ENCODE peak calls at places on chromosomes 2 and 18, in ten cellular contexts. A, N, I, C, T, H, E, D, P and K are unnamed samples.

GRCh38 chr18:62118324-62118723 is 68.5 kb downstream of the PIGN start:
- DNase-seq in I (no peak), C (no peak), E (no peak), A (no peak), P (no peak), N (no peak), T (no peak), H (no peak), D (no peak), K (no peak)

GRCh38 chr2:231530099-231531085 is at the start of gene NMUR1:
- DNase-seq in T (peak), N (peak), I (no peak), P (peak), H (no peak), A (peak), E (peak), D (no peak), C (peak), K (peak)

GRCh38 chr2:221844966-221845365 is 272.9 kb upstream of the EPHA4 start:
- DNase-seq in T (no peak), I (no peak), C (no peak), D (no peak), H (no peak), N (no peak), E (no peak), A (no peak), P (no peak), K (no peak)

GRCh38 chr2:48328972-48329723 is 200.8 kb upstream of the STON1 start:
- DNase-seq in N (no peak), I (no peak), D (no peak), A (no peak), E (no peak), H (no peak), T (no peak), P (no peak), C (no peak), K (no peak)

GRCh38 chr2:30269771-30270145 is 38.4 kb downstream of the LBH start:
- DNase-seq in H (peak), C (no peak), T (no peak), N (no peak), I (no peak), P (no peak), A (no peak), E (no peak), D (no peak), K (no peak)

GRCh38 chr18:79549638-79550000 is 130.0 kb upstream of the CTDP1 start:
- DNase-seq in N (no peak), E (no peak), D (no peak), P (no peak), C (no peak), H (no peak), I (no peak), A (no peak), T (no peak), K (no peak)

GRCh38 chr18:63120541-63121059 is 199.0 kb downstream of the BCL2 start:
- DNase-seq in C (no peak), D (no peak), I (no peak), A (no peak), T (no peak), E (no peak), H (no peak), N (no peak), P (no peak), K (no peak)

GRCh38 chr2:237700583-237701032 is 73.2 kb downstream of the LRRFIP1 start:
- DNase-seq in D (no peak), A (peak), T (peak), N (no peak), C (no peak), I (peak), H (peak), P (peak), E (no peak), K (no peak)

GRCh38 chr2:234251326-234252271 is 201.1 kb downstream of the SPP2 start:
- DNase-seq in P (no peak), C (no peak), D (no peak), H (no peak), I (no peak), T (no peak), E (no peak), A (no peak), N (no peak), K (no peak)

GRCh38 chr18:46542545-46542944 is 114.5 kb downstream of the LOXHD1 start:
- DNase-seq in P (no peak), D (no peak), H (no peak), T (no peak), A (no peak), N (no peak), C (no peak), E (no peak), I (no peak), K (no peak)

GRCh38 chr2:163625632-163626031 is 110.2 kb downstream of the FIGN start:
- DNase-seq in P (no peak), I (no peak), H (no peak), E (no peak), C (no peak), N (no peak), A (no peak), T (no peak), D (no peak), K (no peak)

GRCh38 chr2:16368328-16368727 is 297.3 kb downstream of the CYRIA start:
- DNase-seq in C (no peak), N (no peak), H (no peak), I (no peak), E (no peak), A (no peak), T (no peak), P (no peak), D (no peak), K (no peak)

GRCh38 chr2:101006065-101006715 is 4.1 kb downstream of the RPL31 start:
- DNase-seq in D (no peak), P (no peak), T (no peak), H (no peak), A (no peak), C (no peak), I (no peak), N (no peak), E (no peak), K (no peak)

GRCh38 chr2:19357383-19358241 is 811 bp downstream of the OSR1 start:
- DNase-seq in I (peak), C (peak), E (no peak), H (no peak), D (no peak), N (no peak), T (no peak), P (no peak), A (no peak), K (no peak)

GRCh38 chr2:109284816-109285215 is 155.8 kb downstream of the SH3RF3 start:
- DNase-seq in D (no peak), H (no peak), C (no peak), T (no peak), E (no peak), P (no peak), A (no peak), N (no peak), I (no peak), K (no peak)

GRCh38 chr18:2448565-2449151 is 122.6 kb downstream of the METTL4 start:
- DNase-seq in P (no peak), C (no peak), D (no peak), E (no peak), T (no peak), N (no peak), H (no peak), A (no peak), I (no peak), K (no peak)

GRCh38 chr2:36615214-36615613 is 17.2 kb upstream of the FEZ2 start:
- DNase-seq in C (no peak), E (no peak), I (no peak), H (no peak), P (no peak), T (no peak), D (no peak), N (no peak), A (no peak), K (no peak)

GRCh38 chr18:59874166-59874565 is 25.6 kb upstream of the PMAIP1 start:
- DNase-seq in T (no peak), H (no peak), I (no peak), N (no peak), C (no peak), D (no peak), A (no peak), E (no peak), P (no peak), K (no peak)

GRCh38 chr2:201419057-201419635 is 32.1 kb downstream of the TRAK2 start:
- DNase-seq in P (no peak), C (no peak), H (no peak), E (no peak), T (no peak), N (no peak), I (no peak), D (no peak), A (no peak), K (no peak)

GRCh38 chr2:198615972-198616371 is 811.6 kb downstream of the PLCL1 start:
- DNase-seq in H (no peak), N (no peak), P (no peak), T (no peak), C (no peak), D (no peak), A (peak), I (no peak), E (no peak), K (no peak)

GRCh38 chr18:42029100-42029499 is 74.1 kb downstream of the PIK3C3 start:
- DNase-seq in C (no peak), I (no peak), A (no peak), P (no peak), T (no peak), E (no peak), D (no peak), N (no peak), H (no peak), K (no peak)

GRCh38 chr18:55794288-55795052 is 206.5 kb upstream of the TCF4 start:
- DNase-seq in P (no peak), A (no peak), C (no peak), N (no peak), E (no peak), T (no peak), I (no peak), H (no peak), D (no peak), K (no peak)

GRCh38 chr18:55907352-55908045 is 319.5 kb upstream of the TCF4 start:
- DNase-seq in A (no peak), C (no peak), I (no peak), E (no peak), D (no peak), N (no peak), P (no peak), T (no peak), H (no peak), K (no peak)

GRCh38 chr18:63073481-63073880 is 246.1 kb downstream of the BCL2 start:
- DNase-seq in H (no peak), A (peak), C (no peak), P (no peak), I (no peak), N (no peak), E (no peak), D (no peak), T (no peak), K (no peak)

GRCh38 chr2:144367030-144367429 is 152.9 kb downstream of the ZEB2 start:
- DNase-seq in A (no peak), C (no peak), E (no peak), D (no peak), N (no peak), T (no peak), P (no peak), I (no peak), H (no peak), K (no peak)

GRCh38 chr2:104929663-104930062 is 75.7 kb downstream of the POU3F3 start:
- DNase-seq in E (no peak), P (no peak), H (no peak), I (no peak), D (no peak), N (no peak), T (no peak), A (no peak), C (no peak), K (no peak)

GRCh38 chr2:131092409-131093065 is 723 bp downstream of the FAM168B start:
- DNase-seq in D (no peak), T (peak), P (no peak), C (no peak), E (no peak), I (no peak), H (no peak), N (no peak), A (no peak), K (no peak)

GRCh38 chr18:27223570-27224340 is 38.6 kb upstream of the CHST9 start:
- DNase-seq in I (no peak), H (no peak), N (no peak), T (no peak), A (no peak), D (no peak), E (no peak), P (no peak), C (peak), K (peak)

GRCh38 chr2:126208266-126208665 is 447.7 kb upstream of the GYPC start:
- DNase-seq in C (no peak), N (no peak), T (no peak), D (no peak), A (no peak), E (no peak), I (no peak), P (no peak), H (no peak), K (no peak)

GRCh38 chr18:6120820-6121279 is 225.5 kb upstream of the TMEM200C start:
- DNase-seq in C (no peak), E (no peak), D (no peak), A (no peak), T (no peak), P (no peak), H (no peak), I (no peak), N (no peak), K (no peak)

GRCh38 chr2:145028055-145028630 is 508.2 kb upstream of the ZEB2 start:
- DNase-seq in C (no peak), T (no peak), H (no peak), I (no peak), N (no peak), D (no peak), A (no peak), E (no peak), P (no peak), K (no peak)

GRCh38 chr2:215835641-215836040 is 177.7 kb downstream of the MREG start:
- DNase-seq in A (no peak), I (no peak), P (no peak), N (no peak), E (no peak), H (no peak), C (no peak), T (no peak), D (no peak), K (no peak)

GRCh38 chr2:119574864-119575263 is 30.6 kb downstream of the CFAP221 start:
- DNase-seq in H (no peak), T (no peak), D (no peak), A (no peak), E (no peak), C (no peak), P (no peak), N (no peak), I (no peak), K (no peak)

GRCh38 chr2:49224426-49225010 is 70.2 kb upstream of the FSHR start:
- DNase-seq in T (no peak), N (no peak), P (no peak), D (no peak), E (peak), C (no peak), H (no peak), I (no peak), A (no peak), K (no peak)

DNA sequence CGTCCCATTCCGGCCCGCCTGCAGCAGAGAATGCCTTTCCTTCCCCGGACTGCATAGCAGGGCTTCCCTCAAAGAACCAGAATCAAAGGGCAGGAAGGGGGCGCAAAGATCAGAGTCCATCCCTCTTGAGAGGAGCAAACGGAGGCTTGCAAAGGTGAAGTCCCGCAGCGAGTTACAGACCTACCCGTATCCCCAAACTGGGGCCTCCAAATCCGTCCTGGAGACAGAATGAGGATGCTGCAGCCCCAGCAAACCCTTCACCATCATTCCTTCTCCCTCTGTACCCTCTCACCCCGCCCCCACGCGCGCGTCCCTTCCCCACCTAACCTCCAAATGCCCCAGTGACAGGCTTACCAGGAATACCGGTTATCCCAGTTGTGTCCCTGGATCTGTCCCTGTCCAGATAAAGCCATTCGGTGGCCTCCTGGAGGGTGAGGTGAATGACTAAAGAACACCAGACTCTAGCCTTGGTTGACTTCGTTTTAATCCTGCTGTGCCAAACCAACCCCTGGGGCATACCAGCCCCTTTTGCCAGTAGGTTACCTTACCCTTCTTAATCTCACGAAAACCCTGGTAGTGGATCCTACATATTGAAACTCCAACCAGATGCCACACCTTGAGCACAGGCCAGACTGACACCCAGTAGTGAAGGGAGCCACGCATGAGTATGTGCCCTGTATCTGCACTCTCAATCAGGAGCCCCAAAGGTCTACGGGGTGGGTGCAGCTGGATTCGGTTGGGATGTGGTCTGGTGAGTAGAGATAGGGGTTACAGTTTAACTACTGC is 961 bp upstream of the SLC40A1 start:
- DNase-seq in I (no peak), E (peak), C (peak), D (no peak), P (no peak), T (no peak), H (no peak), A (no peak), N (no peak), K (no peak)
- TF ChIP-seq CTCF in I (no peak), E (no peak), C (no peak), D (no peak), P (no peak), T (no peak), H (no peak), A (no peak), N (no peak), K (peak)

GRCh38 chr18:48090702-48091101 is 160.2 kb upstream of the SMAD2 start:
- DNase-seq in P (no peak), H (no peak), T (no peak), D (no peak), E (no peak), N (no peak), A (no peak), C (no peak), I (no peak), K (no peak)

GRCh38 chr18:48095726-48096125 is 165.3 kb upstream of the SMAD2 start:
- DNase-seq in A (no peak), I (no peak), N (no peak), H (no peak), C (no peak), E (no peak), T (no peak), D (no peak), P (no peak), K (no peak)

GRCh38 chr18:48091869-48092497 is 161.5 kb upstream of the SMAD2 start:
- DNase-seq in A (no peak), I (no peak), E (no peak), C (no peak), N (no peak), H (no peak), P (no peak), T (no peak), D (no peak), K (no peak)

GRCh38 chr18:48090021-48090420 is 159.6 kb upstream of the SMAD2 start:
- DNase-seq in E (no peak), H (no peak), I (no peak), C (no peak), P (no peak), D (no peak), T (no peak), N (no peak), A (no peak), K (no peak)

GRCh38 chr18:48093104-48093503 is 162.6 kb upstream of the SMAD2 start:
- DNase-seq in D (no peak), H (no peak), E (no peak), I (no peak), N (no peak), C (no peak), T (no peak), A (no peak), P (no peak), K (no peak)
- TF ChIP-seq CTCF in D (no peak), H (no peak), E (no peak), I (no peak), N (no peak), C (no peak), T (no peak), A (no peak), P (no peak), K (no peak)

GRCh38 chr2:69514406-69514805 is 77.2 kb upstream of the NFU1 start:
- DNase-seq in D (no peak), E (no peak), N (no peak), P (no peak), C (peak), H (no peak), I (no peak), A (no peak), T (no peak), K (no peak)
- TF ChIP-seq CTCF in D (no peak), E (no peak), N (no peak), P (no peak), C (no peak), H (no peak), I (no peak), A (no peak), T (no peak), K (no peak)

GRCh38 chr2:23002234-23002633 is 382.7 kb upstream of the KLHL29 start:
- DNase-seq in E (no peak), H (no peak), N (no peak), D (no peak), P (no peak), T (no peak), C (no peak), A (no peak), I (no peak), K (no peak)
- TF ChIP-seq CTCF in E (no peak), H (no peak), N (no peak), D (no peak), P (no peak), T (no peak), C (no peak), A (no peak), I (no peak), K (peak)

GRCh38 chr2:227410191-227410590 is 22.4 kb upstream of the SCYGR1 start:
- DNase-seq in H (no peak), T (no peak), E (no peak), N (no peak), I (peak), D (no peak), A (no peak), P (no peak), C (no peak), K (no peak)

GRCh38 chr2:227406177-227407031 is 18.7 kb upstream of the SCYGR1 start:
- DNase-seq in H (peak), I (peak), C (peak), D (no peak), A (peak), N (no peak), P (no peak), T (no peak), E (peak), K (peak)

GRCh38 chr2:227404575-227404974 is 16.8 kb upstream of the SCYGR1 start:
- DNase-seq in P (no peak), N (no peak), H (no peak), I (no peak), T (no peak), C (no peak), A (peak), D (no peak), E (no peak), K (no peak)

GRCh38 chr2:227411320-227411989 is 23.7 kb upstream of the SCYGR1 start:
- DNase-seq in P (no peak), T (peak), E (no peak), N (no peak), C (no peak), I (peak), H (no peak), A (no peak), D (no peak), K (no peak)

GRCh38 chr2:227407601-227408089 is 19.9 kb upstream of the SCYGR1 start:
- DNase-seq in E (no peak), H (no peak), I (peak), C (no peak), A (no peak), P (no peak), N (no peak), T (no peak), D (no peak), K (no peak)
- TF ChIP-seq CTCF in E (no peak), H (no peak), I (no peak), C (no peak), A (no peak), P (no peak), N (no peak), T (no peak), D (peak), K (no peak)

GRCh38 chr18:57447154-57447621 is 12.0 kb downstream of the ONECUT2 start:
- DNase-seq in H (no peak), P (no peak), N (no peak), D (no peak), T (no peak), C (peak), I (no peak), E (no peak), A (peak), K (peak)
- TF ChIP-seq CTCF in H (no peak), P (no peak), N (no peak), D (no peak), T (no peak), C (no peak), I (no peak), E (no peak), A (no peak), K (peak)

DNA sequence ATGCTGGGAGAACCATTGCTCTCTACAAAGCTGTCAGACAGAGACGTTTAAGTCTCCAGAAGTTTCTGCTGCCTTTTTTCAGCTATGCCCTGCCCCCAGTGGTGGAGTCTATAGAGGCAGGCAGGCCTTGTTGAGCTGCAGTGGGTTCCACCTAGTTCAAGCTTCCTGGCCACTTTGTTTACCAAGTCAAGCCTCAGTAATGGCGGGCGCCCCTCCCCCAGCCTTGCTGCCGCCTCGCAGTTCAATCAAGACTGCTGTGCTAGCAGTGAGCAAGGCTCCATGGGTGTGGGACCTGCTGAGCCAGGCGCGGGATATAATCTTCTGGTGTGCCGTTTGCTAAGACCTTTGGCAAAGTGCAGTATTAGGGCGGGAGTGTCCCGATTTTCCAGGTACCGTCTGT is 52.7 kb upstream of the SCYGR2 start:
- DNase-seq in A (peak), E (no peak), D (no peak), N (no peak), T (peak), C (peak), I (no peak), H (no peak), P (no peak), K (no peak)
- TF ChIP-seq CTCF in A (peak), E (no peak), D (peak), N (no peak), T (no peak), C (no peak), I (no peak), H (no peak), P (no peak), K (peak)